ENCODE peak calls at places on chromosomes 7 and 10, in seven cellular contexts. C is K562, N is GM23338, L is mammary epithelial cell, Y is fibroblast of lung, P is astrocyte, T is PC-3. F is an unnamed sample.

GRCh38 chr10:109934958-109935793 is 11.9 kb upstream of the XPNPEP1 start:
- DNase-seq in L (peak; percentile 56), P (peak; percentile 86), Y (peak; percentile 78), N (peak; percentile 84), C (no peak), T (peak; percentile 47), F (no peak)

GRCh38 chr7:30743371-30744074 is 8.4 kb upstream of the INMT start:
- DNase-seq in P (no peak), Y (peak; percentile 59), L (peak; percentile 25), N (no peak), T (peak; percentile 20), C (peak; percentile 82), F (peak; percentile 45)

GRCh38 chr7:114481995-114482394 is 67.4 kb downstream of the FOXP2 start:
- DNase-seq in L (peak; percentile 42), T (no peak), Y (peak; percentile 89), P (peak; percentile 17), C (no peak), N (no peak), F (no peak)

GRCh38 chr10:28839600-28840007 is 162.3 kb downstream of the BAMBI start:
- DNase-seq in Y (peak; percentile 61), L (no peak), N (no peak), T (no peak), P (peak; percentile 80), C (peak; percentile 83), F (no peak)

GRCh38 chr7:114567416-114567815 is 152.8 kb downstream of the FOXP2 start:
- DNase-seq in T (no peak), P (no peak), N (no peak), C (no peak), Y (no peak), L (no peak), F (no peak)

GRCh38 chr7:157615101-157615817 is 278.5 kb downstream of the DNAJB6 start:
- DNase-seq in P (peak; percentile 83), C (no peak), Y (peak; percentile 52), N (no peak), T (no peak), L (no peak), F (no peak)

GRCh38 chr7:101562531-101563197 is 66.4 kb downstream of the MYL10 start:
- DNase-seq in C (peak; percentile 19), T (no peak), N (peak; percentile 45), Y (no peak), L (no peak), P (no peak), F (no peak)

GRCh38 chr7:125336326-125336725 is 406.7 kb upstream of the POT1 start:
- DNase-seq in Y (no peak), N (no peak), L (no peak), P (no peak), C (no peak), T (no peak), F (no peak)

GRCh38 chr7:43234968-43235367 is 122.5 kb downstream of the HECW1 start:
- DNase-seq in N (no peak), P (no peak), L (peak; percentile 9), T (no peak), C (no peak), Y (no peak), F (no peak)

GRCh38 chr10:51806079-51806835 is 106.9 kb upstream of the CSTF2T start:
- DNase-seq in Y (peak; percentile 11), P (no peak), N (no peak), T (peak; percentile 72), L (no peak), C (no peak), F (no peak)

GRCh38 chr10:71742301-71743098 is 22.9 kb upstream of the C10orf105 start:
- DNase-seq in C (no peak), L (no peak), P (no peak), Y (no peak), N (no peak), T (no peak), F (no peak)

GRCh38 chr7:80150621-80151273 is 16.1 kb downstream of the GNAI1 start:
- DNase-seq in T (no peak), P (peak; percentile 79), L (peak; percentile 91), N (no peak), C (no peak), Y (peak; percentile 70), F (no peak)

GRCh38 chr10:812787-813186 is 118.7 kb downstream of the LARP4B start:
- DNase-seq in N (no peak), Y (no peak), P (no peak), C (no peak), L (no peak), T (no peak), F (no peak)

GRCh38 chr7:30549933-30550493 is 44.7 kb upstream of the GARS1 start:
- DNase-seq in C (no peak), N (peak; percentile 21), P (no peak), T (peak; percentile 46), Y (peak; percentile 17), L (peak; percentile 85), F (no peak)

GRCh38 chr7:131173148-131173890 is 154.4 kb upstream of the MKLN1 start:
- DNase-seq in Y (no peak), T (peak; percentile 82), C (no peak), N (no peak), P (peak; percentile 39), L (no peak), F (peak; percentile 62)

GRCh38 chr10:21087476-21087875 is 190.4 kb upstream of the NEBL start:
- DNase-seq in T (no peak), P (no peak), Y (no peak), N (no peak), C (no peak), L (no peak), F (no peak)

GRCh38 chr10:119620241-119620753 is 23.5 kb upstream of the TIAL1 start:
- DNase-seq in L (peak; percentile 21), C (no peak), T (peak; percentile 14), Y (peak; percentile 40), P (peak; percentile 14), N (no peak), F (no peak)

GRCh38 chr7:20343211-20343610 is 12.5 kb downstream of the ITGB8 start:
- DNase-seq in L (no peak), Y (no peak), N (peak; percentile 56), T (peak; percentile 37), C (no peak), P (no peak), F (no peak)

GRCh38 chr10:84270708-84271107 is 25.9 kb downstream of the RGR start:
- DNase-seq in C (no peak), P (no peak), N (no peak), Y (no peak), T (no peak), L (no peak), F (no peak)

GRCh38 chr10:124864421-124865193 is 63.0 kb downstream of the ABRAXAS2 start:
- DNase-seq in P (no peak), C (no peak), L (peak; percentile 28), N (no peak), T (peak; percentile 91), Y (no peak), F (peak; percentile 91)

GRCh38 chr7:10696064-10696463 is 277.6 kb upstream of the PHF14 start:
- DNase-seq in T (no peak), N (no peak), P (no peak), C (no peak), L (no peak), Y (no peak), F (no peak)
- H2AFZ ChIP-seq in T (no peak overlapping the region), N (peak overlapping the region; percentile 32), P (no peak overlapping the region), C (no peak overlapping the region), L (no peak overlapping the region), Y (no peak overlapping the region), F (no peak overlapping the region)

DNA sequence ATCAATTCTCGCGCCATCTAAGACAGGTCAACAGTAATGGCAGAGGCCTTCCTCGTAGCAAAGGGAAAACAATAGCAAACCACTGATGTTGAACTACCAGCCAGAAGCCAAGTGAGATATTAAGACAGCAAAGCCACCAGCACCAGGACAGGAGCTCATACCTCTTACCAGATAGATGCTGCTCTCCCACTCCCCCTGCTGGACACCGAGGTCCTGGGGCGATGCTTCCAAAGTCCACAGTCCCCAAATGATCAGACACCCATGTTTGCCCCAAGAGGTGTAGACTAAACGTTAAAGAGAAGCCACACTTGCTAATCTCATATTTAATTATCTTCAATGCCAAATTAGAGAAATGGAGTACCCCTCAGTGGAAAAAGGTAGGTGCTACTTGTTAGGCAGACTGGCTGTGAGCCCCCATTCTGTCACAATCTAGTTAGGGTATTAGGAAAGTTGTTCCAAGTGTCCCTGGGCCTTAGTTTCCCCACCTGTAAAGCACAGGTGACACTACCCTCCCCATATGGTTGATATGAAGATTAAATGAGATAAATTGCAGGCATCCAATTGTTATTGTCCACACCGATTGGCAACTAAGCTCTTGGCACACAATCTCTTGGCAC is 39.9 kb downstream of the TOMM7 start:
- DNase-seq in N (peak; percentile 84), Y (peak; percentile 55), L (peak; percentile 41), C (peak; percentile 84), T (peak; percentile 73), P (no peak), F (peak; percentile 70)
- TF ChIP-seq CTCF in N (peak; percentile 84), Y (peak; percentile 80), L (peak; percentile 90), C (peak; percentile 91), T (peak; percentile 89), P (peak; percentile 53), F (peak; percentile 95)

GRCh38 chr7:11330717-11331116 is 357.0 kb downstream of the PHF14 start:
- DNase-seq in T (no peak), N (no peak), C (no peak), L (no peak), Y (no peak), P (no peak), F (no peak)

GRCh38 chr7:11332186-11332864 is 358.7 kb downstream of the PHF14 start:
- DNase-seq in L (no peak), P (no peak), T (no peak), N (no peak), C (no peak), Y (no peak), F (no peak)

GRCh38 chr7:11331128-11332102 is 357.7 kb downstream of the PHF14 start:
- DNase-seq in C (no peak), T (peak; percentile 40), N (peak; percentile 28), P (no peak), Y (no peak), L (no peak), F (no peak)

GRCh38 chr7:11332865-11333228 is 359.2 kb downstream of the PHF14 start:
- DNase-seq in N (no peak), L (no peak), C (no peak), Y (no peak), P (no peak), T (no peak), F (no peak)

DNA sequence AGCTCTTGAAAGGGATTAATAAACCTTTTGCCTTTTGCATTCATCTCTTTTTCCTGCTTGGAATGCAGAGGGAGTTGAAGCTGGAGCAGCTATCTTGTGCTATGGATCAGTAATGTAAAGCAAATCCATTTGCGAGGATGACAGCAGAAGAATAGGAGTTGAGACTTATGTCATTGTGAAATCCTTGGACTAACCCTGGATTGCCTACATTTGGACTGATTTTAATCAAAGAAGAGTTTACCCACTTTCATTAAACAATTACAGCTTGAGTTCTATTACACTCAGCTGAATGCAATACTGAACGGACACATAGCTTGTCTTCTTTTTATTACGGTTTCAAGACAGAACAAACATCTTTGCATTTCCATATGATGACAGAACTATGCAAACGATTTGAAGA is 362.3 kb downstream of the PHF14 start:
- DNase-seq in Y (no peak), C (no peak), L (no peak), T (no peak), N (no peak), P (no peak), F (no peak)
- TF ChIP-seq EZH2 in Y (no peak), C (no peak), L (no peak), T (no peak), N (no peak), P (no peak), F (no peak)

GRCh38 chr10:53894145-53894544 is 906.9 kb downstream of the PCDH15 start:
- DNase-seq in L (peak; percentile 71), Y (no peak), P (no peak), N (no peak), T (no peak), C (no peak), F (no peak)
- H2AFZ ChIP-seq in L (no peak overlapping the region), Y (no peak overlapping the region), P (no peak overlapping the region), N (peak overlapping the region; percentile 18), T (no peak overlapping the region), C (no peak overlapping the region), F (no peak overlapping the region)